ENCODE peak calls at places on chromosomes 4 and X, in seven cellular contexts. One of them, this sample, is unnamed.

GRCh38 chrX:19670321-19670750 is 155.0 kb upstream of the MAP3K15 start:
- DNase-seq in smooth muscle cell of the brain vasculature: no peak
- DNase-seq in T-cell: no peak
- DNase-seq in activated effector memory CD4-positive, alpha-beta T cell treated with Interleukin-2 at 50 U/mL for 16 hours: no peak
- DNase-seq in NCI-H2081: no peak
- DNase-seq in A673: no peak
- DNase-seq in neural crest cell: no peak
- DNase-seq in this sample: no peak

GRCh38 chr4:7778524-7779193 is 161.0 kb downstream of the AFAP1 start:
- DNase-seq in smooth muscle cell of the brain vasculature: peak; percentile 43
- DNase-seq in T-cell: no peak
- DNase-seq in activated effector memory CD4-positive, alpha-beta T cell treated with Interleukin-2 at 50 U/mL for 16 hours: no peak
- DNase-seq in NCI-H2081: no peak
- DNase-seq in A673: no peak
- DNase-seq in neural crest cell: no peak
- DNase-seq in this sample: no peak

GRCh38 chr4:116849620-116850019 is 235.8 kb downstream of the TRAM1L1 start:
- DNase-seq in smooth muscle cell of the brain vasculature: no peak
- DNase-seq in T-cell: no peak
- DNase-seq in activated effector memory CD4-positive, alpha-beta T cell treated with Interleukin-2 at 50 U/mL for 16 hours: no peak
- DNase-seq in NCI-H2081: no peak
- DNase-seq in A673: peak; percentile 13
- DNase-seq in neural crest cell: no peak
- DNase-seq in this sample: no peak

GRCh38 chr4:139887378-139887801 is 221.8 kb downstream of the MGST2 start:
- DNase-seq in smooth muscle cell of the brain vasculature: no peak
- DNase-seq in T-cell: no peak
- DNase-seq in activated effector memory CD4-positive, alpha-beta T cell treated with Interleukin-2 at 50 U/mL for 16 hours: no peak
- DNase-seq in NCI-H2081: peak; percentile 28
- DNase-seq in A673: no peak
- DNase-seq in neural crest cell: no peak
- DNase-seq in this sample: no peak

GRCh38 chrX:119734897-119735339 is 23.5 kb upstream of the SOWAHD start:
- DNase-seq in smooth muscle cell of the brain vasculature: no peak
- DNase-seq in T-cell: no peak
- DNase-seq in activated effector memory CD4-positive, alpha-beta T cell treated with Interleukin-2 at 50 U/mL for 16 hours: no peak
- DNase-seq in NCI-H2081: peak; percentile 93
- DNase-seq in A673: peak; percentile 54
- DNase-seq in neural crest cell: no peak
- DNase-seq in this sample: no peak

GRCh38 chr4:137587796-137588195 is 55.5 kb upstream of the PCDH18 start:
- DNase-seq in smooth muscle cell of the brain vasculature: no peak
- DNase-seq in T-cell: no peak
- DNase-seq in activated effector memory CD4-positive, alpha-beta T cell treated with Interleukin-2 at 50 U/mL for 16 hours: no peak
- DNase-seq in NCI-H2081: no peak
- DNase-seq in A673: no peak
- DNase-seq in neural crest cell: no peak
- DNase-seq in this sample: no peak

GRCh38 chrX:101595739-101596419 is 21.9 kb downstream of the ARMCX6 start:
- DNase-seq in smooth muscle cell of the brain vasculature: peak; percentile 49
- DNase-seq in T-cell: no peak
- DNase-seq in activated effector memory CD4-positive, alpha-beta T cell treated with Interleukin-2 at 50 U/mL for 16 hours: no peak
- DNase-seq in NCI-H2081: peak; percentile 38
- DNase-seq in A673: peak; percentile 83
- DNase-seq in neural crest cell: peak; percentile 41
- DNase-seq in this sample: peak; percentile 0

GRCh38 chrX:151902813-151903591 is 9.7 kb upstream of the MAGEA4 start:
- DNase-seq in smooth muscle cell of the brain vasculature: peak; percentile 49
- DNase-seq in T-cell: no peak
- DNase-seq in activated effector memory CD4-positive, alpha-beta T cell treated with Interleukin-2 at 50 U/mL for 16 hours: no peak
- DNase-seq in NCI-H2081: no peak
- DNase-seq in A673: no peak
- DNase-seq in neural crest cell: no peak
- DNase-seq in this sample: peak; percentile 70

GRCh38 chr4:179750374-179750773 is 2308.1 kb upstream of the AGA start:
- DNase-seq in smooth muscle cell of the brain vasculature: no peak
- DNase-seq in T-cell: no peak
- DNase-seq in activated effector memory CD4-positive, alpha-beta T cell treated with Interleukin-2 at 50 U/mL for 16 hours: no peak
- DNase-seq in NCI-H2081: peak; percentile 86
- DNase-seq in A673: peak; percentile 74
- DNase-seq in neural crest cell: no peak
- DNase-seq in this sample: no peak

GRCh38 chr4:119478446-119479179 is 150.0 kb downstream of the PDE5A start:
- DNase-seq in smooth muscle cell of the brain vasculature: no peak
- DNase-seq in T-cell: no peak
- DNase-seq in activated effector memory CD4-positive, alpha-beta T cell treated with Interleukin-2 at 50 U/mL for 16 hours: no peak
- DNase-seq in NCI-H2081: peak; percentile 75
- DNase-seq in A673: no peak
- DNase-seq in neural crest cell: no peak
- DNase-seq in this sample: no peak

GRCh38 chrX:10519761-10520160 is 100.6 kb downstream of the MID1 start:
- DNase-seq in smooth muscle cell of the brain vasculature: no peak
- DNase-seq in T-cell: no peak
- DNase-seq in activated effector memory CD4-positive, alpha-beta T cell treated with Interleukin-2 at 50 U/mL for 16 hours: no peak
- DNase-seq in NCI-H2081: no peak
- DNase-seq in A673: no peak
- DNase-seq in neural crest cell: no peak
- DNase-seq in this sample: no peak

GRCh38 chrX:135625995-135626394 is 87.4 kb upstream of the CT45A1 start:
- DNase-seq in smooth muscle cell of the brain vasculature: no peak
- DNase-seq in T-cell: no peak
- DNase-seq in activated effector memory CD4-positive, alpha-beta T cell treated with Interleukin-2 at 50 U/mL for 16 hours: no peak
- DNase-seq in NCI-H2081: no peak
- DNase-seq in A673: peak; percentile 23
- DNase-seq in neural crest cell: no peak
- DNase-seq in this sample: no peak

GRCh38 chr4:141090473-141090872 is 42.8 kb downstream of the RNF150 start:
- DNase-seq in smooth muscle cell of the brain vasculature: no peak
- DNase-seq in T-cell: no peak
- DNase-seq in activated effector memory CD4-positive, alpha-beta T cell treated with Interleukin-2 at 50 U/mL for 16 hours: no peak
- DNase-seq in NCI-H2081: no peak
- DNase-seq in A673: no peak
- DNase-seq in neural crest cell: no peak
- DNase-seq in this sample: no peak

GRCh38 chr4:113382704-113383103 is 333.3 kb downstream of the ANK2 start:
- DNase-seq in smooth muscle cell of the brain vasculature: no peak
- DNase-seq in T-cell: no peak
- DNase-seq in activated effector memory CD4-positive, alpha-beta T cell treated with Interleukin-2 at 50 U/mL for 16 hours: no peak
- DNase-seq in NCI-H2081: no peak
- DNase-seq in A673: no peak
- DNase-seq in neural crest cell: no peak
- DNase-seq in this sample: no peak

GRCh38 chr4:37802068-37802666 is 24.3 kb upstream of the PGM2 start:
- DNase-seq in smooth muscle cell of the brain vasculature: no peak
- DNase-seq in T-cell: no peak
- DNase-seq in activated effector memory CD4-positive, alpha-beta T cell treated with Interleukin-2 at 50 U/mL for 16 hours: no peak
- DNase-seq in NCI-H2081: peak; percentile 95
- DNase-seq in A673: peak; percentile 71
- DNase-seq in neural crest cell: peak; percentile 42
- DNase-seq in this sample: peak; percentile 87

GRCh38 chr4:100162027-100162685 is 28.1 kb downstream of the DDIT4L start:
- DNase-seq in smooth muscle cell of the brain vasculature: no peak
- DNase-seq in T-cell: no peak
- DNase-seq in activated effector memory CD4-positive, alpha-beta T cell treated with Interleukin-2 at 50 U/mL for 16 hours: no peak
- DNase-seq in NCI-H2081: no peak
- DNase-seq in A673: peak; percentile 7
- DNase-seq in neural crest cell: no peak
- DNase-seq in this sample: no peak

This sample was measured in SW 1271.